ENCODE peak calls at places on chromosomes 13 and 19, in six cellular contexts. H is endodermal cell, O is psoas muscle, V is AG04450, E is brain microvascular endothelial cell, Q is colonic mucosa. S is an unnamed sample. For H3K27me3, the result is how much of the 10 kb centered on the place peaks cover.

GRCh38 chr19:42140125-42140754 is 8.0 kb upstream of the POU2F2 start:
- DNase-seq in H (peak), O (peak), V (no peak), E (peak), Q (peak), S (no peak)

GRCh38 chr19:47225746-47226425 is 5.1 kb downstream of the BBC3 start:
- DNase-seq in H (peak), O (peak), V (peak), E (peak), Q (peak), S (peak)

GRCh38 chr19:15421726-15422260 is 3.0 kb upstream of the AKAP8L start:
- DNase-seq in H (no peak), O (peak), V (no peak), E (no peak), Q (no peak), S (no peak)

GRCh38 chr19:47707135-47707925 is 5.9 kb upstream of the EHD2 start:
- DNase-seq in H (peak), O (peak), V (no peak), E (peak), Q (peak), S (peak)

GRCh38 chr13:91747164-91747563 is 348.7 kb downstream of the GPC5 start:
- DNase-seq in H (no peak), O (no peak), V (no peak), E (no peak), Q (no peak), S (no peak)

GRCh38 chr19:47494729-47495128 is 10.7 kb upstream of the KPTN start:
- DNase-seq in H (no peak), O (peak), V (no peak), E (no peak), Q (peak), S (no peak)

GRCh38 chr13:110062077-110062776 is 244.7 kb downstream of the COL4A1 start:
- DNase-seq in H (no peak), O (peak), V (no peak), E (no peak), Q (no peak), S (no peak)

GRCh38 chr13:20165417-20166257 is 4.8 kb upstream of the GJA3 start:
- DNase-seq in H (peak), O (no peak), V (peak), E (no peak), Q (no peak), S (no peak)

GRCh38 chr13:19781526-19781925 is 1.2 kb downstream of the PSPC1 start:
- DNase-seq in H (peak), O (no peak), V (no peak), E (no peak), Q (no peak), S (no peak)

GRCh38 chr19:28485300-28485699 is 727.7 kb downstream of the UQCRFS1 start:
- DNase-seq in H (no peak), O (no peak), V (no peak), E (no peak), Q (peak), S (no peak)

GRCh38 chr19:4043966-4044365 is 22.7 kb downstream of the ZBTB7A start:
- DNase-seq in H (no peak), O (no peak), V (no peak), E (no peak), Q (no peak), S (no peak)

DNA sequence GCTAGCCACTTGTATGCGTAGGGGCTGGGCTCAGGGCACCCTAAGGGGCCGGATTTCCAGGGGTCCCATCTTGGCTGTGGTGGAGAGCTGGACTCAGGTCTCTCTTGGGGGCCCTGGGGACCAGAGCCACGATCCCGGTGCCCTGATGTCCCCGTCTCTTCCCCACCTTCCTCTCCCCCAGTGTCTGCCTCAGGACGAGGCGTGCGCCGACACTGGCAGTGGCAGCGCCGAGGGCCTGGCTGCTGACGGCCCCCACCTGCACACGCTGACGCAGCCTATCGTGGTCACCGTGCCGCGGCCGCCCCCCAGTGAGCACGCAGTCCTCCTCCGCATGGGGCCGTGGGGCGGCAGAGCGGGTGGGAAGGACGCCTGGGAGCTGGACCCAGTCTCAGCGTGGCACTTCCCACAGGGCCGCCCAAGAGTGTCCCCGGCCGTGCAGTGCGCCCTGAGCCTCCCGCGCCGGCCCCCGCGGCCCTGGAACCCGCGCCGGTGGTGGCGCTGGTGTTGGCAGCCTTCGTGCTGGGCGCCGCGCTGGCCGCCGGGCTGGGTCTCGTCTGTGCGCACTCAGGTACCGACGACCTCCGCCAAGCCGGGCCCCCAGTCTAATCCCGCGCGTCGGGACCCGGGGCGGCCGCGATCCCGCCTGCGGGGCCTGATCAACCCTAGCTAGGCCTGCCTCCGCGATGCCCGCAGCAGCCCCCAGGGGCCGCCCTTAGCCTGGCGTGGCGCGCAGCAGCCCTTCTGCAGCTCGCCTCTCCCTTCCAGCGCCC is 2.7 kb upstream of the SNAPC2 start:
- DNase-seq in H (peak), O (peak), V (no peak), E (peak), Q (no peak), S (no peak)
- TF ChIP-seq CTCF in H (peak), O (peak), V (peak), E (peak), Q (peak), S (no peak)

GRCh38 chr13:34990399-34991224 is 48.5 kb downstream of the NBEA start:
- DNase-seq in H (no peak), O (no peak), V (no peak), E (no peak), Q (no peak), S (no peak)

GRCh38 chr13:34993470-34993869 is 51.4 kb downstream of the NBEA start:
- DNase-seq in H (no peak), O (no peak), V (no peak), E (peak), Q (no peak), S (no peak)

GRCh38 chr13:34988330-34988791 is 46.3 kb downstream of the NBEA start:
- DNase-seq in H (no peak), O (no peak), V (no peak), E (no peak), Q (no peak), S (no peak)
- H3K27ac ChIP-seq in H (no peak), O (no peak), V (no peak), E (no peak), Q (no peak), S (no peak)

DNA sequence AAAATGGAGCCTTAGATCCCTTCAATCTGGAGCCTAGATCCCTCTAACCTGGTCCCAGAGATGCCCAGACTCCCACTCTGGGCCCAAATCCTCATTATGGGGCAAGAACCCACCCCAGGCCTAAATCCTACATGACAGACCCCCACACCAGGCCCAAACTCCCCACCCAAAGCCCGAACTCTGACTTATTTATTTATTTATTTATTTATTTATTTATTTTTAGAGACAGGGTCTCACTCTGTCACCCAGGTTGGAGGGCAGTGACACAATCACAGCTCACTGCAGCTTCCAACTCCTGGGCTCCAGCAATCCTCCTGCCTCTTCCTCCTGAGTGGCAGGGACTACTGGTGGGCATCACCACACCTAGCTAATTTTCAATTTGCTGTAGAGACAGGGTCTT is 12.0 kb downstream of the FBN3 start:
- DNase-seq in H (no peak), O (no peak), V (no peak), E (no peak), Q (no peak), S (no peak)
- H3K27me3 ChIP-seq in H (under half), O (under half), V (under half), E (under half), Q (under half), S (under half)

DNA sequence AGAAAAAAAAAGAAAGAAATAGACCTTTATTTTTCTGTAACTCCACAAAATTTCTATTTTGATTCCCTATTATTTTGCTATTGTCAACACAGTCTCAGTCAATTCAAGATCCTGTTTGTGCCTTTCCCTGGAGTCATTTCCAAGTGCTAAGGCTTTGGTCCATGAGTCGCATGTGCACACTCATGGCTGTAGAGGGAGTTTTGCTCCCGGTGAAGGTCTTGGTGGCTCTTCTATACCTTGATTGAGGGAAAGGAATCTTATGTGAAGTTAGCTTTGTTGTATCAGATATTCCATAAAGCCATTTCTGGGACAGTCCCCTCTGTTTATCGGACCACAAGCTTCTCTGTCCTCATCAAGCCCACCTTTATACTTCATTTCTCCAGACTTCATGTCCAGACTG is 58.7 kb upstream of the ALOX5AP start:
- DNase-seq in H (no peak), O (no peak), V (no peak), E (no peak), Q (no peak), S (no peak)
- TF ChIP-seq CTCF in H (peak), O (no peak), V (peak), E (peak), Q (no peak), S (no peak)

S was measured in right atrium auricular region.